ENCODE peak calls at places on chromosomes 13 and 19, in four cellular contexts. R is AG10803, T is IMR-90, P is GM12878. L is an unnamed sample.

GRCh38 chr19:47319923-47320871 is 10.5 kb downstream of the C5AR1 start:
- DNase-seq in R (no peak), T (no peak), P (no peak), L (no peak)

GRCh38 chr19:5042556-5042955 is 73.6 kb downstream of the KDM4B start:
- DNase-seq in R (no peak), T (no peak), P (no peak), L (no peak)

GRCh38 chr19:4980838-4981680 is 12.1 kb downstream of the KDM4B start:
- DNase-seq in R (no peak), T (no peak), P (no peak), L (no peak)

GRCh38 chr19:1315470-1316166 is 29.9 kb downstream of the EFNA2 start:
- DNase-seq in R (peak), T (peak), P (no peak), L (peak)

GRCh38 chr13:25806304-25806974 is 245.4 kb downstream of the SHISA2 start:
- DNase-seq in R (no peak), T (no peak), P (peak), L (peak)

GRCh38 chr19:56477429-56478338 is 539 bp upstream of the ZNF667 start:
- DNase-seq in R (peak), T (peak), P (no peak), L (peak)

GRCh38 chr13:45258339-45258685 is 57.5 kb upstream of the KCTD4 start:
- DNase-seq in R (no peak), T (no peak), P (no peak), L (peak)

GRCh38 chr13:79451500-79451962 is 29.4 kb upstream of the NDFIP2 start:
- DNase-seq in R (peak), T (peak), P (peak), L (peak)

GRCh38 chr13:30806784-30807183 is 71.4 kb downstream of the ALOX5AP start:
- DNase-seq in R (peak), T (peak), P (no peak), L (peak)

GRCh38 chr19:47315125-47315821 is 5.6 kb downstream of the C5AR1 start:
- DNase-seq in R (peak), T (peak), P (no peak), L (peak)

GRCh38 chr13:94886191-94886590 is 173.8 kb upstream of the SOX21 start:
- DNase-seq in R (peak), T (no peak), P (no peak), L (peak)

GRCh38 chr13:26985285-26985878 is 186.2 kb downstream of the USP12 start:
- DNase-seq in R (peak), T (peak), P (peak), L (peak)

GRCh38 chr19:14843169-14843568 is 5.6 kb downstream of the OR7A10 start:
- DNase-seq in R (no peak), T (no peak), P (no peak), L (no peak)

GRCh38 chr19:33238750-33239149 is 13.1 kb upstream of the SLC7A10 start:
- DNase-seq in R (no peak), T (no peak), P (no peak), L (no peak)

GRCh38 chr19:9883231-9883758 is 48.2 kb downstream of the PIN1 start:
- DNase-seq in R (no peak), T (no peak), P (no peak), L (no peak)

GRCh38 chr19:30857388-30857787 is 485.2 kb downstream of the ZNF536 start:
- DNase-seq in R (no peak), T (no peak), P (no peak), L (no peak)

GRCh38 chr13:75749407-75749806 is 113.3 kb downstream of the LMO7 start:
- DNase-seq in R (peak), T (peak), P (no peak), L (peak)

GRCh38 chr19:49065905-49066512 is 1.4 kb upstream of the NTF4 start:
- DNase-seq in R (no peak), T (no peak), P (no peak), L (no peak)

GRCh38 chr13:48561461-48562224 is 28.8 kb upstream of the RCBTB2 start:
- DNase-seq in R (no peak), T (no peak), P (no peak), L (no peak)

GRCh38 chr13:83378901-83379300 is 503.4 kb downstream of the SLITRK1 start:
- DNase-seq in R (peak), T (peak), P (no peak), L (no peak)

GRCh38 chr13:63901630-63902029 is 2486.0 kb upstream of the PCDH20 start:
- DNase-seq in R (no peak), T (no peak), P (no peak), L (no peak)

GRCh38 chr19:52270266-52270885 is 989 bp downstream of the ZNF766 start:
- DNase-seq in R (peak), T (peak), P (no peak), L (no peak)

GRCh38 chr13:66359910-66360552 is 870.1 kb downstream of the PCDH9 start:
- DNase-seq in R (no peak), T (no peak), P (no peak), L (no peak)

GRCh38 chr19:15935167-15935702 is 906 bp upstream of the CYP4F11 start:
- DNase-seq in R (no peak), T (no peak), P (no peak), L (no peak)

GRCh38 chr13:98619556-98619955 is 42.6 kb upstream of the STK24 start:
- DNase-seq in R (no peak), T (no peak), P (no peak), L (no peak)

GRCh38 chr13:75635101-75635620 is 969 bp upstream of the LMO7 start:
- DNase-seq in R (no peak), T (no peak), P (no peak), L (peak)

GRCh38 chr19:33740811-33741396 is 55.8 kb upstream of the KCTD15 start:
- DNase-seq in R (peak), T (peak), P (no peak), L (peak)

GRCh38 chr13:41900918-41901317 is 60.0 kb downstream of the VWA8 start:
- DNase-seq in R (no peak), T (peak), P (no peak), L (no peak)

GRCh38 chr13:19646062-19646461 is 12.6 kb downstream of the MPHOSPH8 start:
- DNase-seq in R (no peak), T (no peak), P (no peak), L (no peak)

GRCh38 chr19:13926715-13927114 is 11.5 kb downstream of the PODNL1 start:
- DNase-seq in R (no peak), T (no peak), P (no peak), L (no peak)

GRCh38 chr19:30320466-30320865 is 51.7 kb upstream of the ZNF536 start:
- DNase-seq in R (no peak), T (no peak), P (no peak), L (no peak)

GRCh38 chr19:15297416-15298224 is 34.7 kb downstream of the BRD4 start:
- DNase-seq in R (peak), T (peak), P (no peak), L (peak)

DNA sequence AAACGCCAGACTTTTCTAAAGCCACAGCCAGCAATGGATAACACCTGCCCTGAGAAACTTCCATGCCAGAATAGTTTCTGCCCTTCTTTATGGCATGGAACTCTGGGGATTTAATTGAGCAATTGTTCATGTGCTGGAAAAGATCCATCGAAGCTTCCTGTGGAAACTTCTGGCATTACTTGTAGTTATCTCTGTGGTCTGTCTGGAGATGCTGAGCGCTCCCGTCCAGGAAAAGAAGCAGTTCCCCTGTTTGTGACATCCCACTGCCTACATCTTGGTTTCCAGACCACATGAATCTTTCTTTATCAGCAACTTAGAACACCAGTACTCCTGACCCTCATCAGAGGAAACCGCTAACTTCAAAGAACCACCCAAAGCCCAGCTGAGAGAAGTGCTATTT is 24.6 kb downstream of the FLT1 start:
- DNase-seq in R (peak), T (no peak), P (no peak), L (no peak)
- TF ChIP-seq CTCF in R (no peak), T (no peak), P (no peak), L (no peak)

DNA sequence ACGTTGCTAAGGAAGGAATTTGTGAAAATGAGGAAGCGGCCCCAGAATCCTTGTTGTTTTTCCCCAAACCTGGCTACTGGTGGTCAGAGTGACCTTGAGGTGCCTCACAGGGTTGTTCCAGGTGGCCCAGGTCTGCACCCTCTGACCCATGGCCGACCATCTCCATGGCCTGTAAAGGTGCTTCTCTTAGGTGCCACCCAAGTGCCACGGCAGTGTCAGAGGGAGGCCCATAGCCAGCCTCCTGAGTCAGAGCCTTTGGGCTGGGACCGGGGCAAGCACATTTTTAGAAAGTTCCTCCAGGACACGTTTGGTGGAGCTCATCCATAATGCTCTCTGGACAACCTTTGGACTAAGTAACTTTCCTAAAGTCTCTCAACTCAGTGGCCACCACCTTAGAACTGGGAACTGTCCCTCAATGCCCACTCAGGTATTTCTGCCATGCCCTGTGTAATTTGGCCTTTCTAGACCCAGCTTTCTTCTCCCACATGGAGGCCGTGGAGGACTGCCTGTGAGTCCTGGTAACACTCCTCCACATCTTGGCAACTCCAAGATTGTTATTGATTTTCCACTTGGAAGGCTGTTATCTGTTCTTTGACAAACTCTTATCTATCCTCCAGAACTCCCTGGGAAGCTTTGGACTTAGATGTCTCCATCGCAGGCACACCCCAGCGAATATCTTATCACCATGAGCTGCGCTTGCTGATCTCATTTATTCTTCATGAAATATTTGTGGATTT is 84.1 kb upstream of the IRS2 start:
- DNase-seq in R (no peak), T (no peak), P (no peak), L (no peak)
- H3K4me3 ChIP-seq in R (peak), T (no peak), P (no peak), L (peak)

DNA sequence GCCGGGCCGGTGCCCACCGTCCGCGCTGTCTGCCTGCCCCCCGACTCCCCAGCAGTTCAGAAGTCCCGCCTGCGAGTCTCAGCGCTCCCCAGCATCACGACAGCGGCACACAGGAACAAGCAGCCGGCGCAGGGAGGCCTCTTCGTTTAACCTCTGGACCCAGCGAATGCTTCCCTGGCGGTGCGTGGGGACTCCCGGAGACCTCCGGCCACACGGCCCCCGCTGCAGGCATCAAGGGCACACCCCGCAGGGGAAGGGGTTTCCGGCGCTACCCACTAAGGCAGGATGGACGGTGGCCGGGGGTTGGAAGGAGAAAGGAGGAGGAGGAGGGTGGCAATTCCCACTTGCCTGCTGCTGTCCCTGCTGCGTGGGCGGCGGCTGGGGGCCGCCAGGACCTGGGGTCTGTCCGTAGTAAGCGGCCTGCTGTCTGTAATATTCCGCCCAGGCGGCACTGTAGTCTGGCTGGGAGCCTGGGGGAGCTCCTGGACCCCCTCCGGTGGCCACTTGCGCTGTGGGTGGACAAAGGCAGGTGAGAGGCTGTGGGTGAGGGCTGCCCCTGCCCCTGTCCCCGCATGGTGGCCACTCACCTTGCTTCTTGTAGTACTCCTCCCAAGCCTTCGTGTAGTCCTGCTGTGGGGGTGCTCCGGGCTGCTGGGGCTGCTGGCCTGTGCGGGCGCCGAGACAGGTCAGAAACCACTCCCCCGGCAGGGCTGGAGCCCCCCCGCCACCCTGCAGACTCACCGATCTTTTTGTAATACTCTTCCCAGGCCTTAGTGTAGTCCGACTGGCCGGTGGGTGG is 9.6 kb downstream of the KHSRP start:
- DNase-seq in R (no peak), T (no peak), P (no peak), L (no peak)
- TF ChIP-seq CTCF in R (no peak), T (no peak), P (no peak), L (no peak)

GRCh38 chr13:32426981-32427851 is 714 bp downstream of the N4BP2L1 start:
- DNase-seq in R (peak), T (peak), P (no peak), L (peak)
- H3K4me3 ChIP-seq in R (peak), T (peak), P (peak), L (peak)

GRCh38 chr13:71249031-71249430 is 618.0 kb downstream of the DACH1 start:
- DNase-seq in R (no peak), T (no peak), P (no peak), L (no peak)

GRCh38 chr13:71252191-71252704 is 614.8 kb downstream of the DACH1 start:
- DNase-seq in R (no peak), T (no peak), P (no peak), L (no peak)

GRCh38 chr13:71255633-71256032 is 611.4 kb downstream of the DACH1 start:
- DNase-seq in R (no peak), T (no peak), P (no peak), L (no peak)

GRCh38 chr13:71260246-71260645 is 606.8 kb downstream of the DACH1 start:
- DNase-seq in R (no peak), T (no peak), P (no peak), L (no peak)

DNA sequence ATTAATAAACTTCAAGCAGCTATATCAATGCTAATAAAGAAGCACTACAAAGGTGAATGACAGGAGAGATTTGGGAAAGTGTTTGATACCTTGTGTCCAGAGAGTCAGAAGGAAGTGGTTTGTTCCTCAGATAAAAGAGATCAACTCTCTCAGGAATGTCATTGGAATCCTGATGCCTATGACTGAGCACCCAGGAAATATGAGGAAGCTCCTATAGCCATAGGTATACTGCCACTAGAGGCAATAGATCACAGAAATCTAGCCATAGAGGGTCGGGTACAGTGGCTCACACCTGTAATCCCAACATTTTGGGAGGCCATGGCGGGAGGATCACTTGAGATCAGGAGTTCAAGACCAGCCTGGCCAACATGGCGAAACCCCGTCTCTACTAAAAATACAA is 612.6 kb downstream of the DACH1 start:
- DNase-seq in R (no peak), T (no peak), P (no peak), L (no peak)
- TF ChIP-seq CTCF in R (no peak), T (no peak), P (no peak), L (no peak)